ENCODE peak calls at places on chromosomes 1 and 21, in five cellular contexts. S, U, P, C and K are unnamed samples.

GRCh38 chr1:150235436-150235851 is 468 bp downstream of the ANP32E start:
- DNase-seq in S (no peak), U (no peak), P (peak; percentile 24), C (no peak), K (no peak)

GRCh38 chr1:224744521-224744920 is 128.4 kb downstream of the CNIH3 start:
- DNase-seq in S (no peak), U (no peak), P (no peak), C (no peak), K (no peak)

GRCh38 chr1:12067900-12068821 is 5.1 kb downstream of the TNFRSF8 start:
- DNase-seq in S (peak; percentile 30), U (peak; percentile 52), P (peak; percentile 46), C (peak; percentile 88), K (peak; percentile 78)

GRCh38 chr1:163874070-163874469 is 552.3 kb downstream of the NUF2 start:
- DNase-seq in S (no peak), U (peak; percentile 66), P (no peak), C (no peak), K (no peak)

GRCh38 chr1:180365039-180365438 is 135.0 kb downstream of the LHX4 start:
- DNase-seq in S (no peak), U (no peak), P (peak; percentile 28), C (no peak), K (no peak)

GRCh38 chr21:26433386-26433785 is 139.7 kb downstream of the CYYR1 start:
- DNase-seq in S (no peak), U (peak; percentile 70), P (no peak), C (no peak), K (no peak)

GRCh38 chr1:232923739-232924386 is 26.5 kb upstream of the NTPCR start:
- DNase-seq in S (no peak), U (peak; percentile 47), P (no peak), C (no peak), K (no peak)

GRCh38 chr1:200951016-200951415 is 56.3 kb downstream of the INAVA start:
- DNase-seq in S (no peak), U (peak; percentile 3), P (no peak), C (no peak), K (no peak)

GRCh38 chr1:222736470-222736869 is 532 bp upstream of the FAM177B start:
- DNase-seq in S (no peak), U (no peak), P (peak; percentile 72), C (no peak), K (no peak)

GRCh38 chr1:49765034-49765433 is 258.7 kb downstream of the AGBL4 start:
- DNase-seq in S (no peak), U (no peak), P (no peak), C (no peak), K (no peak)

GRCh38 chr1:944341-945325 is 14.4 kb downstream of the NOC2L start:
- DNase-seq in S (no peak), U (no peak), P (no peak), C (peak; percentile 67), K (peak; percentile 66)

GRCh38 chr1:171160611-171161354 is 24.3 kb upstream of the FMO2 start:
- DNase-seq in S (no peak), U (no peak), P (no peak), C (peak; percentile 42), K (peak; percentile 32)

GRCh38 chr1:19372602-19373001 is 60.5 kb downstream of the SLC66A1 start:
- DNase-seq in S (no peak), U (peak; percentile 65), P (no peak), C (no peak), K (no peak)

GRCh38 chr1:234163267-234163919 is 209.9 kb upstream of the COA6 start:
- DNase-seq in S (no peak), U (no peak), P (no peak), C (no peak), K (no peak)

GRCh38 chr1:4027492-4028138 is 127.5 kb upstream of the C1orf174 start:
- DNase-seq in S (no peak), U (no peak), P (no peak), C (no peak), K (no peak)

GRCh38 chr1:226129230-226129629 is 57.3 kb downstream of the ACBD3 start:
- DNase-seq in S (no peak), U (no peak), P (no peak), C (no peak), K (no peak)

GRCh38 chr21:30518876-30519275 is 16.9 kb upstream of the KRTAP19-5 start:
- DNase-seq in S (no peak), U (no peak), P (no peak), C (no peak), K (no peak)

GRCh38 chr21:44865561-44866280 is 7.8 kb downstream of the PTTG1IP start:
- DNase-seq in S (no peak), U (no peak), P (no peak), C (no peak), K (peak; percentile 17)

GRCh38 chr1:102852583-102852982 is 255.7 kb downstream of the COL11A1 start:
- DNase-seq in S (no peak), U (peak; percentile 44), P (peak; percentile 4), C (no peak), K (no peak)

GRCh38 chr1:30353637-30354036 is 369.7 kb downstream of the MATN1 start:
- DNase-seq in S (no peak), U (peak; percentile 20), P (peak; percentile 50), C (no peak), K (no peak)

GRCh38 chr1:172266528-172267174 is 153.8 kb upstream of the C1orf105 start:
- DNase-seq in S (no peak), U (no peak), P (no peak), C (no peak), K (no peak)

DNA sequence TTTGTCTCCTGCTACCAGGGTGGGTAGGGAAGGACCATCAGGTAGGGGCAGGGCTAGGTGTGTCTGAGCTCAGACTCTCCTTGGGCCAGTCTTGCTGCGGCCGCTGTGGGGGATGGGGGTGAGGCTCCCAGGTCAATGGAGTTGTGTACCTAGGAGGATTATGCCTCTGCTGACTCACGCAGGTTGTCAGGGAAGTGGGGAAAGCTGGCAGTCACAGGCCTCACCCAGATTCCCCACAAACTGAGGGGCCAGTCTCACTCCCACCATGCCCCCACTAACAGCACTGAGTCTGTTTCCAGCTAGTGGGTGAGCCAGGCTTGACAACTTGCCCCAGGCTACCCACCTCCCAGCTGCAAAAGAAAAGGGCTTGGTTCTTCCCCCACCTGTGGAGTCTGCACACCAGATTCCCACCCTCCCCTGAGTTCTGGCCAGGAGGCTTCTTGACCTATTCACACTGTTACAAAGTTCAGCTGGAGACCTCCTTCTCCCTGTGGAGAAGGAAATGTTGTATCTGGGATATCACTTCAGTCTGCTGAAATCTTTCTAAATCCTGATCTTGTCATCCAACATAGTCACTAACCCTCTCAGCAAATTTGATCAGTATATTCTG is 69.3 kb upstream of the GJA8 start:
- DNase-seq in S (no peak), U (no peak), P (no peak), C (no peak), K (no peak)
- TF ChIP-seq CTCF in S (no peak), U (no peak), P (no peak), C (no peak), K (no peak)

DNA sequence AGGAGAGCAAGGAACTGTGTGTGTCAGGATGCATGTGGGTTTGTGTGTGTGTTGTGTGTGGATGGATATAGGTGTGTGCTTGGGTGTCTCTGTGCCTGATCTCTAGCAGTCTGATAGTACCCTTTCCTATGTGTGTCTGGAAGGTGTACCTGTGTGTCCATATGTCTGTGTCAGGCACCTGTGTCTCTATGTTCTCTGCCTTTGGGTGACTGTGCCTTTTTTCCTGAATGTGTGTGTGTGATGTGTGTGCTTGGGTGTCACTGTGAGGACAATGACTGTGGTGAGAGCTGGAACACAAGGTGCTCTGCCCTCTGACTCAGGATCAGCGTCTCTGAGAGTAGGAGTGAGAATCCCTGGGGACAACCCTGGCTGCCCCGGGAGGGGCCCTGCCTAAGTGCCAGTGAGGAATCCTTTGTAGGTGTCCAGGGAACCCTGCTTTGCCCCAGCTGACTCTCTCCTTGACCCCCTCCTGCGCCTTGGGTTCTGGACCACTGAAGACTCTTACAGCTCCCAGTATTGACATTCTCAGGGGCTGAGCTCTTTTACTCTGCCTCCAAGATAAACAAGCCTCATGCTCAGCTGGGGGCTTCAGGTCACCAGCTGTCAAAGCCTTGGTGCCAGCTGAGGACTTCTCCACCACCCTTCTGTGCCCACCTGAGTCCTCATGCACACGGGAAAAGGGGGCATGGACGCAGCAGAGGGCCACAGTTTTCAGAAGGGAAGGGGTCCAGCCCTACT is 710 bp upstream of the EFNA3 start:
- DNase-seq in S (no peak), U (no peak), P (no peak), C (no peak), K (no peak)
- H3K4me3 ChIP-seq in S (no peak overlapping the region), U (no peak overlapping the region), P (peak overlapping the region; percentile 80), C (no peak overlapping the region), K (no peak overlapping the region)

DNA sequence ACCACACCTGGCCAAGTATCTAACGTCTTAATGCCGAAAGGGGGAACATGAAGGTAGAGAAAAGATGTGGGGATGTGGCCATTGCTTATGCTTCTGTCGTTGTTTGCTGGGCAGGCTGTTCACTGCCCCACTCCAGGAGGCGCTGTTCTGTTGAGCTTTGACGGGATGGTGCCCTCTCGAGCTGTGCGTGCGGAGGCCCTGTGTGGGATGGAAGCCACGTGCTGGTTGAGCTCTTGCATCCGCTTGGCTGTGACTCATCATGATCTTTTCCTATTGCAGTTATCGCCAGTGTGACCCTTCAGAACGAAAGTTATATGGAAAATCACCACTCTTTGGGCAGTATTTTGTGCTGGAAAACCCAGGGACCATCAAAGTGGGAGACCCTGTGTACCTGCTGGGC is 26.3 kb downstream of the MTARC1 start:
- DNase-seq in S (no peak), U (no peak), P (no peak), C (no peak), K (no peak)
- TF ChIP-seq CTCF in S (no peak), U (no peak), P (peak; percentile 21), C (no peak), K (no peak)

GRCh38 chr1:168084396-168085231 is 52.1 kb downstream of the GPR161 start:
- DNase-seq in S (no peak), U (peak; percentile 43), P (peak; percentile 75), C (peak; percentile 70), K (peak; percentile 72)
- H3K4me3 ChIP-seq in S (no peak overlapping the region), U (no peak overlapping the region), P (no peak overlapping the region), C (no peak overlapping the region), K (no peak overlapping the region)

GRCh38 chr1:90045853-90046563 is 51.1 kb downstream of the ZNF326 start:
- DNase-seq in S (no peak), U (peak; percentile 3), P (peak; percentile 51), C (peak; percentile 31), K (peak; percentile 36)
- TF ChIP-seq CTCF in S (peak; percentile 70), U (peak; percentile 63), P (peak; percentile 82), C (peak; percentile 68), K (peak; percentile 70)

GRCh38 chr1:109922326-109922725 is 11.7 kb downstream of the CSF1 start:
- DNase-seq in S (no peak), U (no peak), P (no peak), C (no peak), K (no peak)

GRCh38 chr1:109924316-109924715 is 13.7 kb downstream of the CSF1 start:
- DNase-seq in S (no peak), U (no peak), P (no peak), C (no peak), K (no peak)

GRCh38 chr1:109923946-109924275 is 13.3 kb downstream of the CSF1 start:
- DNase-seq in S (no peak), U (no peak), P (no peak), C (no peak), K (no peak)

GRCh38 chr1:109925159-109925990 is 14.7 kb downstream of the CSF1 start:
- DNase-seq in S (no peak), U (no peak), P (no peak), C (no peak), K (no peak)

GRCh38 chr1:109923131-109923945 is 12.7 kb downstream of the CSF1 start:
- DNase-seq in S (no peak), U (no peak), P (peak; percentile 63), C (no peak), K (peak; percentile 29)
- H3K4me3 ChIP-seq in S (no peak overlapping the region), U (no peak overlapping the region), P (no peak overlapping the region), C (no peak overlapping the region), K (no peak overlapping the region)